ENCODE peak calls at places on chromosomes 11 and 22, in five cellular contexts. N is stimulated activated CD4-positive, alpha-beta T cell treated with anti-CD3 and anti-CD28 coated beads, Interleukin-4, amount 100 ng/mL, for 24 hours; H is EL; T is stimulated activated effector memory CD8-positive, alpha-beta T cell treated with anti-CD3 and anti-CD28 coated beads, Interleukin-12 subunit alpha, Interleukin-12 subunit beta, amount 100 ng/mL, for 72 hours; M is NCI-H2029. L is an unnamed sample.

GRCh38 chr11:76096552-76096951 is 109.8 kb downstream of the WNT11 start:
- DNase-seq in N (no peak), H (no peak), T (no peak), M (no peak), L (no peak)

GRCh38 chr22:39176673-39177455 is 24.4 kb upstream of the CBX7 start:
- DNase-seq in N (no peak), H (peak; percentile 38), T (no peak), M (no peak), L (no peak)

GRCh38 chr22:45150139-45150538 is 13.6 kb upstream of the NUP50 start:
- DNase-seq in N (no peak), H (no peak), T (no peak), M (no peak), L (no peak)

GRCh38 chr11:64996710-64997380 is at the start of gene BATF2:
- DNase-seq in N (no peak), H (peak; percentile 93), T (no peak), M (peak; percentile 44), L (peak; percentile 43)

GRCh38 chr11:27254744-27255446 is 108.1 kb downstream of the CCDC34 start:
- DNase-seq in N (no peak), H (peak; percentile 11), T (no peak), M (no peak), L (no peak)

GRCh38 chr11:118170892-118171273 is 5.6 kb downstream of the SCN2B start:
- DNase-seq in N (no peak), H (no peak), T (no peak), M (no peak), L (peak; percentile 74)

GRCh38 chr11:13465909-13466371 is 2.9 kb upstream of the BTBD10 start:
- DNase-seq in N (peak; percentile 6), H (peak; percentile 51), T (no peak), M (peak; percentile 40), L (peak; percentile 50)

GRCh38 chr11:121291896-121292502 is 572 bp upstream of the SC5D start:
- DNase-seq in N (peak; percentile 11), H (peak; percentile 6), T (no peak), M (no peak), L (peak; percentile 82)

GRCh38 chr22:38310518-38311330 is 6.5 kb downstream of the CSNK1E start:
- DNase-seq in N (no peak), H (peak; percentile 44), T (no peak), M (no peak), L (no peak)

GRCh38 chr11:19220903-19221682 is 19.3 kb upstream of the CSRP3 start:
- DNase-seq in N (no peak), H (no peak), T (no peak), M (no peak), L (peak; percentile 70)

GRCh38 chr11:212150-213100 is 4.9 kb downstream of the RIC8A start:
- DNase-seq in N (no peak), H (no peak), T (no peak), M (no peak), L (no peak)

GRCh38 chr22:48103126-48103875 is 1340.9 kb downstream of the TBC1D22A start:
- DNase-seq in N (no peak), H (no peak), T (no peak), M (no peak), L (no peak)

GRCh38 chr22:47138898-47139789 is 376.7 kb downstream of the TBC1D22A start:
- DNase-seq in N (no peak), H (no peak), T (no peak), M (peak; percentile 69), L (peak; percentile 39)

GRCh38 chr11:61888043-61888442 is 3.3 kb downstream of the FADS3 start:
- DNase-seq in N (no peak), H (peak; percentile 98), T (no peak), M (no peak), L (no peak)

GRCh38 chr11:2295971-2296912 is 5.5 kb downstream of the C11orf21 start:
- DNase-seq in N (no peak), H (no peak), T (no peak), M (no peak), L (no peak)

GRCh38 chr11:47406896-47407745 is 1.3 kb upstream of the SLC39A13 start:
- DNase-seq in N (no peak), H (no peak), T (no peak), M (no peak), L (no peak)

GRCh38 chr11:73227571-73228211 is 9.6 kb downstream of the P2RY2 start:
- DNase-seq in N (no peak), H (no peak), T (no peak), M (peak; percentile 37), L (peak; percentile 68)